ENCODE peak calls at places on chromosomes 1 and 21, in eight cellular contexts. G, W, M, A, L, C, K and U are unnamed samples.
A peak's percentile ranks its signal among the peaks of the same experiment; 100 is the strongest.

GRCh38 chr21:26717146-26717739 is 128.0 kb downstream of the ADAMTS1 start:
- DNase-seq in W (no peak), G (no peak), M (peak; percentile 20), L (no peak), A (no peak), C (no peak), K (peak; percentile 20), U (no peak)

GRCh38 chr21:33608559-33608958 is 20.1 kb upstream of the DONSON start:
- DNase-seq in M (no peak), A (no peak), L (no peak), K (no peak), G (no peak), W (no peak), C (no peak), U (no peak)

GRCh38 chr1:29397981-29398380 is 161.7 kb downstream of the PTPRU start:
- DNase-seq in L (no peak), A (no peak), M (no peak), K (no peak), C (no peak), G (no peak), W (no peak), U (no peak)

GRCh38 chr1:165924096-165924495 is 96.7 kb downstream of the UCK2 start:
- DNase-seq in L (no peak), W (no peak), G (no peak), A (no peak), K (no peak), C (no peak), M (no peak), U (no peak)

GRCh38 chr21:44696572-44696971 is 400 bp upstream of the KRTAP10-12 start:
- DNase-seq in A (no peak), W (no peak), G (no peak), M (no peak), L (no peak), C (no peak), K (no peak), U (no peak)

GRCh38 chr1:40232444-40232843 is 15.3 kb upstream of the TMCO2 start:
- DNase-seq in K (no peak), L (no peak), G (no peak), C (no peak), A (no peak), W (no peak), M (no peak), U (no peak)

GRCh38 chr1:30748699-30749401 is 8.7 kb downstream of the LAPTM5 start:
- DNase-seq in C (no peak), A (no peak), G (no peak), W (no peak), M (no peak), K (no peak), L (no peak), U (no peak)

GRCh38 chr21:14754259-14754604 is 208.1 kb upstream of the SAMSN1 start:
- DNase-seq in G (no peak), W (no peak), A (no peak), K (no peak), L (no peak), C (no peak), M (no peak), U (no peak)

GRCh38 chr1:29875557-29876028 is 639.3 kb downstream of the PTPRU start:
- DNase-seq in W (no peak), L (no peak), A (no peak), C (no peak), K (peak; percentile 44), G (no peak), M (no peak), U (no peak)